ENCODE peak calls at places on chromosomes 1 and 21, in four cellular contexts. X, B, F and P are unnamed samples.
A peak's percentile ranks its signal among the peaks of the same experiment; 100 is the strongest.

GRCh38 chr1:38360807-38361206 is 314.2 kb upstream of the POU3F1 start:
- DNase-seq in X (peak; percentile 8), B (no peak), F (peak; percentile 13), P (no peak)

GRCh38 chr1:36400825-36401601 is 3.3 kb upstream of the LSM10 start:
- DNase-seq in X (peak; percentile 87), B (peak; percentile 87), F (peak; percentile 92), P (peak; percentile 66)

GRCh38 chr1:174036798-174037197 is 14.6 kb upstream of the RC3H1 start:
- DNase-seq in X (no peak), B (no peak), F (no peak), P (no peak)

GRCh38 chr1:192980856-192981255 is 78.3 kb downstream of the UCHL5 start:
- DNase-seq in X (no peak), B (peak; percentile 21), F (no peak), P (no peak)

GRCh38 chr1:153119491-153119971 is 6.2 kb upstream of the SPRR2F start:
- DNase-seq in X (no peak), B (no peak), F (no peak), P (no peak)

GRCh38 chr1:172990598-172991215 is 60.0 kb downstream of the TNFSF18 start:
- DNase-seq in X (no peak), B (peak; percentile 71), F (no peak), P (peak; percentile 85)

GRCh38 chr1:243213045-243213787 is 41.9 kb downstream of the CEP170 start:
- DNase-seq in X (no peak), B (peak; percentile 82), F (no peak), P (peak; percentile 78)

GRCh38 chr21:39754811-39755210 is 9.8 kb downstream of the IGSF5 start:
- DNase-seq in X (no peak), B (no peak), F (no peak), P (no peak)

GRCh38 chr1:110285316-110285715 is 53.9 kb upstream of the RBM15 start:
- DNase-seq in X (no peak), B (no peak), F (no peak), P (no peak)

GRCh38 chr21:42523941-42524340 is 10.3 kb downstream of the SLC37A1 start:
- DNase-seq in X (no peak), B (no peak), F (no peak), P (no peak)

GRCh38 chr1:190365283-190365682 is 112.4 kb downstream of the BRINP3 start:
- DNase-seq in X (no peak), B (no peak), F (no peak), P (no peak)

GRCh38 chr1:232538224-232538942 is 91.5 kb downstream of the SIPA1L2 start:
- DNase-seq in X (peak; percentile 79), B (peak; percentile 77), F (no peak), P (peak; percentile 32)

GRCh38 chr21:31191553-31191952 is 152.5 kb downstream of the TIAM1 start:
- DNase-seq in X (no peak), B (no peak), F (no peak), P (no peak)

GRCh38 chr21:31196724-31197123 is 147.3 kb downstream of the TIAM1 start:
- DNase-seq in X (no peak), B (no peak), F (no peak), P (no peak)

GRCh38 chr21:31193761-31194160 is 150.3 kb downstream of the TIAM1 start:
- DNase-seq in X (peak; percentile 62), B (no peak), F (no peak), P (no peak)

GRCh38 chr21:31195334-31196015 is 148.6 kb downstream of the TIAM1 start:
- DNase-seq in X (no peak), B (no peak), F (peak; percentile 29), P (no peak)

GRCh38 chr21:31194510-31195293 is 149.4 kb downstream of the TIAM1 start:
- DNase-seq in X (no peak), B (no peak), F (no peak), P (no peak)
- H3K4me3 ChIP-seq in X (no peak overlapping the region), B (no peak overlapping the region), F (no peak overlapping the region), P (no peak overlapping the region)

GRCh38 chr1:9594471-9595155 is 5.9 kb downstream of the TMEM201 start:
- DNase-seq in X (no peak), B (no peak), F (no peak), P (no peak)
- H3K4me3 ChIP-seq in X (no peak overlapping the region), B (no peak overlapping the region), F (no peak overlapping the region), P (no peak overlapping the region)

GRCh38 chr21:46325073-46325912 is 1.3 kb downstream of the PCNT start:
- DNase-seq in X (peak; percentile 81), B (peak; percentile 40), F (peak; percentile 64), P (peak; percentile 52)

GRCh38 chr21:46328151-46328550 is 4.2 kb downstream of the PCNT start:
- DNase-seq in X (no peak), B (no peak), F (no peak), P (no peak)

GRCh38 chr21:46327711-46328110 is 3.8 kb downstream of the PCNT start:
- DNase-seq in X (no peak), B (no peak), F (no peak), P (no peak)

GRCh38 chr21:46324390-46325072 is 575 bp downstream of the PCNT start:
- DNase-seq in X (peak; percentile 83), B (peak; percentile 69), F (peak; percentile 93), P (peak; percentile 91)

GRCh38 chr21:46326110-46326703 is 2.3 kb downstream of the PCNT start:
- DNase-seq in X (peak; percentile 26), B (no peak), F (no peak), P (no peak)
- H3K4me3 ChIP-seq in X (peak overlapping the region; percentile 94), B (no peak overlapping the region), F (no peak overlapping the region), P (no peak overlapping the region)

GRCh38 chr21:33230518-33231324 is 983 bp downstream of the IFNAR2 start:
- DNase-seq in X (peak; percentile 86), B (peak; percentile 54), F (peak; percentile 84), P (peak; percentile 59)

GRCh38 chr21:33231526-33231925 is 1.8 kb downstream of the IFNAR2 start:
- DNase-seq in X (no peak), B (no peak), F (peak; percentile 71), P (no peak)

GRCh38 chr21:33229776-33230517 is at the start of gene IFNAR2:
- DNase-seq in X (peak; percentile 90), B (peak; percentile 38), F (peak; percentile 81), P (peak; percentile 53)

GRCh38 chr21:33234618-33235520 is 5.1 kb downstream of the IFNAR2 start:
- DNase-seq in X (peak; percentile 38), B (no peak), F (peak; percentile 31), P (no peak)

GRCh38 chr21:33232640-33233039 is 2.9 kb downstream of the IFNAR2 start:
- DNase-seq in X (no peak), B (no peak), F (no peak), P (no peak)
- H3K4me3 ChIP-seq in X (no peak overlapping the region), B (no peak overlapping the region), F (peak overlapping the region; percentile 69), P (no peak overlapping the region)